ENCODE peak calls at places on chromosomes 7 and 10, in six cellular contexts. U is transverse colon, N is PC-9, S is psoas muscle, A is spleen, D is heart right ventricle. L is an unnamed sample. For H3K4me1, the result is how much of the 10 kb centered on the place peaks cover.

GRCh38 chr7:117132385-117133120 is 179.3 kb downstream of the ST7 start:
- DNase-seq in U (no peak), N (peak), S (no peak), A (no peak), D (no peak), L (no peak)

GRCh38 chr10:5078781-5079180 is 15.4 kb upstream of the AKR1C3 start:
- DNase-seq in U (no peak), N (peak), S (no peak), A (no peak), D (no peak), L (no peak)

GRCh38 chr10:118808601-118809371 is 54.0 kb upstream of the CACUL1 start:
- DNase-seq in U (no peak), N (no peak), S (no peak), A (peak), D (no peak), L (no peak)

GRCh38 chr10:9579110-9579705 is 1438.5 kb upstream of the CELF2 start:
- DNase-seq in U (no peak), N (no peak), S (no peak), A (no peak), D (no peak), L (peak)

GRCh38 chr10:132146271-132146671 is 40.5 kb upstream of the DPYSL4 start:
- DNase-seq in U (no peak), N (no peak), S (peak), A (peak), D (no peak), L (no peak)

GRCh38 chr7:69430502-69431145 is 167.7 kb upstream of the AUTS2 start:
- DNase-seq in U (peak), N (no peak), S (peak), A (no peak), D (peak), L (peak)

GRCh38 chr10:24556746-24557742 is 166.6 kb downstream of the ARHGAP21 start:
- DNase-seq in U (peak), N (peak), S (no peak), A (no peak), D (peak), L (peak)

GRCh38 chr10:117373848-117374505 is 1.3 kb downstream of the PDZD8 start:
- DNase-seq in U (peak), N (no peak), S (peak), A (peak), D (peak), L (peak)

GRCh38 chr7:30321992-30322637 is 37.7 kb downstream of the ZNRF2 start:
- DNase-seq in U (no peak), N (no peak), S (no peak), A (no peak), D (peak), L (no peak)

GRCh38 chr10:102229810-102230263 is 3.7 kb downstream of the ELOVL3 start:
- DNase-seq in U (peak), N (peak), S (peak), A (peak), D (peak), L (peak)

GRCh38 chr7:46191296-46191695 is 270.2 kb upstream of the IGFBP3 start:
- DNase-seq in U (no peak), N (peak), S (no peak), A (no peak), D (no peak), L (no peak)

GRCh38 chr7:21314954-21315353 is 112.9 kb upstream of the SP4 start:
- DNase-seq in U (no peak), N (no peak), S (no peak), A (no peak), D (no peak), L (no peak)

GRCh38 chr10:5283305-5284158 is 81.2 kb upstream of the UCN3 start:
- DNase-seq in U (peak), N (peak), S (peak), A (no peak), D (peak), L (peak)

GRCh38 chr10:83166344-83166743 is 973.0 kb upstream of the GHITM start:
- DNase-seq in U (no peak), N (no peak), S (no peak), A (no peak), D (no peak), L (peak)

GRCh38 chr7:142384508-142384922 is 126.7 kb upstream of the PRSS58 start:
- DNase-seq in U (no peak), N (no peak), S (no peak), A (no peak), D (no peak), L (no peak)

GRCh38 chr7:87216701-87217508 is 2.6 kb downstream of the TMEM243 start:
- DNase-seq in U (peak), N (no peak), S (no peak), A (no peak), D (no peak), L (no peak)

GRCh38 chr10:61896854-61897661 is 4.4 kb upstream of the ARID5B start:
- DNase-seq in U (peak), N (no peak), S (peak), A (peak), D (peak), L (peak)

GRCh38 chr10:123766012-123766411 is 99.9 kb downstream of the GPR26 start:
- DNase-seq in U (peak), N (no peak), S (no peak), A (no peak), D (no peak), L (no peak)

GRCh38 chr10:101188942-101189341 is 40.3 kb downstream of the LBX1 start:
- DNase-seq in U (no peak), N (no peak), S (no peak), A (no peak), D (no peak), L (no peak)

GRCh38 chr10:43037942-43038782 is 38.7 kb upstream of the RET start:
- DNase-seq in U (no peak), N (no peak), S (no peak), A (no peak), D (no peak), L (no peak)

GRCh38 chr10:10131984-10132383 is 885.7 kb upstream of the CELF2 start:
- DNase-seq in U (no peak), N (no peak), S (no peak), A (no peak), D (no peak), L (peak)

GRCh38 chr10:11003739-11004515 is 13.7 kb upstream of the CELF2 start:
- DNase-seq in U (no peak), N (no peak), S (no peak), A (no peak), D (no peak), L (no peak)

GRCh38 chr7:19145429-19146201 is 394 bp upstream of the FERD3L start:
- DNase-seq in U (no peak), N (no peak), S (no peak), A (no peak), D (no peak), L (peak)

GRCh38 chr10:46552526-46553237 is 3.8 kb downstream of the GPRIN2 start:
- DNase-seq in U (peak), N (no peak), S (peak), A (peak), D (no peak), L (no peak)

GRCh38 chr7:98697485-98698240 is 80.6 kb downstream of the NPTX2 start:
- DNase-seq in U (no peak), N (no peak), S (no peak), A (no peak), D (no peak), L (no peak)

GRCh38 chr7:111678281-111678680 is 116.0 kb upstream of the IMMP2L start:
- DNase-seq in U (no peak), N (no peak), S (no peak), A (no peak), D (no peak), L (no peak)

GRCh38 chr10:21334891-21335696 is 190.4 kb downstream of the SKIDA1 start:
- DNase-seq in U (no peak), N (peak), S (peak), A (peak), D (peak), L (peak)

GRCh38 chr10:57964371-57964770 is 303.3 kb downstream of the IPMK start:
- DNase-seq in U (no peak), N (no peak), S (peak), A (no peak), D (peak), L (no peak)

GRCh38 chr7:80923211-80923612 is 4.4 kb upstream of the SEMA3C start:
- DNase-seq in U (no peak), N (no peak), S (no peak), A (no peak), D (no peak), L (no peak)

GRCh38 chr10:122112625-122113160 is 123.7 kb downstream of the TACC2 start:
- DNase-seq in U (peak), N (peak), S (peak), A (peak), D (peak), L (peak)

GRCh38 chr7:140251824-140252555 is 75.2 kb upstream of the KDM7A start:
- DNase-seq in U (no peak), N (no peak), S (no peak), A (no peak), D (no peak), L (no peak)

GRCh38 chr10:563827-564226 is 125.6 kb downstream of the DIP2C start:
- DNase-seq in U (no peak), N (no peak), S (no peak), A (no peak), D (no peak), L (no peak)
- H3K4me1 ChIP-seq in U (under half), N (under half), S (under half), A (under half), D (under half), L (under half)

DNA sequence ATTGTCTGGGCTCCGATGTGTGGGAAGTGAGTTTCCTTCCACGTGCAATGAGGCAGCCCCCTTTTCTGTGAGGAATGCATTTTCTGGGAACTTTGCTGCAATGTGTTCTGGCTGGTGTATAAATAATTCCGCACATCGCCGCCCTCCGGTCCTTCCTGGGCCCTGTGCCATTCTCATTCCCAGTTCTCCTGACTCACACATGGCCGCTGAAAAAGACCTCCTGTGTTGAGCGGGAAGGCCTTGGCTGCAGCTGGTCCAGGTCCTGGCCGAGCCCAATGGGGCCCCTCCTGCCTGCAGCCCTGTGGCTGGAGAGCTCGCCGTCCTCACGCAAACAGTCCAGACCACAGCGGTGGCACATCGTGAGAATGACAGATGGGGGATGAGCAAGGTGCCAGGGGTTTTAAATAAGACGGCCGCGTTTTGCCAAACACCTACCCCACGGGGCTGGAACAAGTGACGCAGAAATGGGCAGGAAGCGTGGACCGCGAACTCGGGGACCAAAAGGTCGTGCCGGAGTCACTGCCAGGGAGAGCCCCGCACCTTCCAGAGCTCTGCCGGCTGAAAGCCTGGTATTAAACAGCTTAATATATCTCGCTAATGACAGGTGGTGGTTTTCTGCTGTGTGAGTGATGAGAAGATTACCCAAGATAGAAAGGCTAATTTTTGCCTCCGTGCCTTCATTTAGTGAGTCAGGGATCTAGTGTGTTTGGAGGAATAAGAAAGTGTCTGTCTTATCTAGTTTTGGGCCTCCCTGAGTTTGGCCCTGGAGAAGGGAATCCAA is 37.0 kb downstream of the FAM20C start:
- DNase-seq in U (peak), N (no peak), S (peak), A (no peak), D (peak), L (peak)
- H3K4me1 ChIP-seq in U (under half), N (under half), S (half or more), A (under half), D (half or more), L (under half)

GRCh38 chr10:96846395-96846794 is 14.3 kb downstream of the LCOR start:
- DNase-seq in U (no peak), N (peak), S (no peak), A (no peak), D (no peak), L (no peak)
- H3K4me1 ChIP-seq in U (under half), N (under half), S (under half), A (under half), D (under half), L (under half)

GRCh38 chr10:103648231-103648950 is 154.9 kb downstream of the NEURL1 start:
- DNase-seq in U (no peak), N (no peak), S (no peak), A (no peak), D (no peak), L (peak)
- H3K4me1 ChIP-seq in U (under half), N (under half), S (half or more), A (under half), D (half or more), L (under half)

DNA sequence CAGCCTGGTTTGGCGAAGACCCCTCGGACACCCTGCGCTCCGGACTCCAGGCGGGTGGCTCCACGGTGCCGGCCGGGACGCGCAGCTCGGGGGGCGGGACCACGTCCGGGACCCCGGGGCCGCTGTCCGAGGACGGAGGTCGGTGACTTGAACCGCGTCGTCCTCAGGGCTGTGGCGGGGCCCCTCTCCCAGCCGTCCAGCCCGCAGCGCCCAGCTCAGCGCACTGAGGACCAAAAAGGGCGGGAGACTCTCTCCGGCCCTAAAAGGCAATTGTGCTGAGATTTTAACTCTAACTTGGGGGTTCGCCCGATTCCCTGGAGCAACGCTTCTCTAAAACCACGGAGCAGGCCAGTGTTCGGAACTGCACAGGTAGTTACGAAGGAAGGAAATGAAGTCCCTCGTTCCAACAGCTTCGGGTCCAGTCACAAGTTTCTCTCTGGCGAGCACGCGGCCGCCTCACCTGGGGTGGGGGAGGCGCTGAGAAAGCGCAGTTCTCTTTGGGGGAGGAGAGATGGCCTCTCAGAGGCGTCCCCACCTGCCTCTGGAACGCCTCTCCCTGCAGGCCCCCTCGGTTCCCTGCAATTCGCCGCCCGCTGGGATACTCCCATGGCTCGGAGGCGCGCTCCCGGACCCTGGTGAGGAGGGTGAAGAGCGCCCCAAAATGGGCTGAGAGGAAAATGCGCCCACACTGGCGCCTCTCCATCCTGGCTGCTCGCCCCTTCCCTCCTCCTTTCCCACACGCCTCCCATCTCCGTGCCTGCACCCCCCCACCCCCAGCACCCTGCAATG is 352.7 kb downstream of the DNAJB6 start:
- DNase-seq in U (no peak), N (no peak), S (no peak), A (peak), D (no peak), L (no peak)
- H3K4me1 ChIP-seq in U (under half), N (under half), S (under half), A (half or more), D (under half), L (under half)

DNA sequence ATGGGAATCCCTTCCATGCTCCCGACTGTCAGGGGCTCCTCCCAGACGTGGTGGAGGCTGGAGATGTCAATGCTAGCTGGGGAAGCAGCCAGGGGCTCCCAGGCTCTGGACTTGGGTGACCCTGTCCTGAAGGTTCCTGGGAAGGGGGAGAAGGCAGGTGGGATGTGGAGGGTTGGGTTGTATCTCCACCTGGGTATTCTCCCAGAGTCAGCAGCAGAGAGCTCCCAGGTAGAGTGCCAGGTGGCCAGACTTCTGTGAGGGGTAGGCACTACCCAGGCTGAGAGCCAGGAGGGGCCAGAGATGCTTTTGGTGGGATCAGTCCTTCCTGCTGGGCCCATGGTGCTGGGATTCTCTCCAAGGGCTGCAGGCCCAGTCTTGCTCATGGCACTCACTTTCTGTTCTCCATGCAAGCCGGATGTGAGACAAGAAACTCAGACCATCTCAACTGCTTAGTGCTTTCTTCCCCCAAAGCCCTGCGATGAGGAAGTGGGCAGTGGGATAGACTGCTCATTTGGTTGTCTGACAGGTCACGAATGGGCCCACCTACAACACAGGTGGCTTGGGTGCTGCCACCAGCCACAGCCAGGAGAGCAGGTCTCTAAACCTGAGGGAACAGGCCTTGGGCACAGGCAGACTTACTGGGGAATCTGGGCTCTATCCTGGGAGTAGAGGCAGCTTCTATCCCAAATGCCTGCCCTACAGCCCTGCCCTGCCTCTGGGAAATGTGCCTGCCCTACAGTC is 52.5 kb upstream of the CAMK2B start:
- DNase-seq in U (no peak), N (no peak), S (no peak), A (peak), D (no peak), L (no peak)
- H3K4me1 ChIP-seq in U (under half), N (under half), S (under half), A (under half), D (under half), L (under half)

GRCh38 chr7:128830231-128831177 is at the start of gene FLNC:
- DNase-seq in U (peak), N (no peak), S (peak), A (peak), D (peak), L (peak)
- H3K4me1 ChIP-seq in U (under half), N (half or more), S (under half), A (under half), D (half or more), L (half or more)

L was measured in hepatocyte.